ENCODE peak calls at places on chromosomes 12 and 14, in eight cellular contexts. I is ovary, A is heart left ventricle, T is IMR-90, U is body of pancreas, P is neural progenitor cell, S is tibial artery, O is AG04450. D is an unnamed sample.
A peak's percentile ranks its signal among the peaks of the same experiment; 100 is the strongest.

GRCh38 chr14:27623782-27624181 is 1025.9 kb upstream of the NOVA1 start:
- DNase-seq in T (no peak), A (no peak), O (no peak), S (no peak), U (no peak), I (no peak), P (no peak), D (no peak)

GRCh38 chr12:56723889-56724659 is 1.0 kb downstream of the NACA start:
- DNase-seq in U (peak; percentile 65), I (peak; percentile 53), O (peak; percentile 48), P (peak; percentile 39), S (peak; percentile 79), A (peak; percentile 63), T (peak; percentile 86), D (peak; percentile 59)

GRCh38 chr12:12583510-12583909 is 20.8 kb upstream of the DUSP16 start:
- DNase-seq in O (no peak), S (no peak), U (no peak), T (no peak), I (no peak), A (no peak), P (no peak), D (no peak)

GRCh38 chr14:38199768-38200167 is 7.9 kb upstream of the SSTR1 start:
- DNase-seq in U (no peak), P (no peak), A (no peak), S (no peak), T (peak; percentile 72), O (no peak), I (no peak), D (no peak)

GRCh38 chr12:75526655-75527511 is 15.5 kb upstream of the KRR1 start:
- DNase-seq in O (peak; percentile 71), S (no peak), I (no peak), U (no peak), A (no peak), T (peak; percentile 84), P (peak; percentile 55), D (peak; percentile 81)

GRCh38 chr12:4164591-4165558 is 108.7 kb upstream of the CCND2 start:
- DNase-seq in S (no peak), I (no peak), A (peak; percentile 58), T (peak; percentile 75), P (peak; percentile 66), O (peak; percentile 44), U (no peak), D (peak; percentile 93)

GRCh38 chr14:101476931-101477553 is 84.3 kb upstream of the DIO3 start:
- DNase-seq in P (peak; percentile 31), O (no peak), I (peak; percentile 24), T (no peak), U (peak; percentile 92), A (no peak), S (peak; percentile 60), D (peak; percentile 88)

GRCh38 chr12:65823481-65824313 is 586 bp upstream of the HMGA2 start:
- DNase-seq in U (peak; percentile 68), A (peak; percentile 19), T (peak; percentile 58), P (peak; percentile 84), S (peak; percentile 65), I (peak; percentile 47), O (no peak), D (peak; percentile 89)

GRCh38 chr14:21675566-21675965 is 1.9 kb upstream of the OR4E1 start:
- DNase-seq in O (no peak), I (no peak), S (no peak), T (no peak), P (no peak), U (no peak), A (no peak), D (no peak)

GRCh38 chr14:72305555-72305954 is 373.3 kb downstream of the RGS6 start:
- DNase-seq in A (no peak), I (no peak), U (no peak), O (no peak), S (no peak), P (no peak), T (no peak), D (no peak)

GRCh38 chr14:92987713-92988510 is 65.0 kb downstream of the CHGA start:
- DNase-seq in S (no peak), A (no peak), O (no peak), U (no peak), I (peak; percentile 50), T (no peak), P (no peak), D (no peak)

GRCh38 chr12:57616383-57617101 is 5.3 kb downstream of the ARHGEF25 start:
- DNase-seq in I (no peak), A (no peak), P (no peak), S (no peak), T (peak; percentile 62), O (no peak), U (no peak), D (no peak)

GRCh38 chr14:23457587-23458445 is 11.7 kb upstream of the NGDN start:
- DNase-seq in U (no peak), O (no peak), T (no peak), A (no peak), I (no peak), P (no peak), S (no peak), D (no peak)

GRCh38 chr12:28787151-28787550 is 361.9 kb upstream of the FAR2 start:
- DNase-seq in T (peak; percentile 29), I (no peak), A (no peak), S (no peak), U (no peak), P (no peak), O (no peak), D (no peak)

GRCh38 chr12:52232916-52233461 is at the start of gene KRT7:
- DNase-seq in U (peak; percentile 75), A (no peak), O (no peak), S (peak; percentile 60), I (no peak), T (no peak), P (peak; percentile 63), D (peak; percentile 85)

DNA sequence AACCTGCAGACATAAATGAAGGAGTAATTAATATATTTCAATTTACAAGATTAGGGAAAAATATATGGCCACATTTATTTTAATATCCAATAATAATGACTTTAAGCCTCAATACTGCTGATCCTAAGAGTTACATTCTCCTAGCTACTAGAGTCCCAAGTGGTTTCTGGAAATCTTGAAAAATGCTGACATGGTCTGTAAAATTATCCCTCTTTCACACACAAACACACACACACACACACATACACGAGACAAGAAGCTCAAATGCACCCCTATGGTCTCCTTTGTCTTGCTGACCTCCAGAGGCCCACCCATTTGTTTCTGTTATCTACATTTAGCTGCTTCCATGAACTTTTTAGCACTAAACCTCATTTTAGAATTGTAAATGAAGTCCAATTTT is 53.0 kb upstream of the USP15 start:
- DNase-seq in S (no peak), T (no peak), I (no peak), U (no peak), O (no peak), A (no peak), P (no peak), D (no peak)
- H3K9me3 ChIP-seq in S (peaks cover 29% of the 10 kb centered on the region), T (no peaks in the 10 kb centered on the region), I (no peaks in the 10 kb centered on the region), U (no peaks in the 10 kb centered on the region), O (no peaks in the 10 kb centered on the region), A (peaks cover 15% of the 10 kb centered on the region), P (no peaks in the 10 kb centered on the region), D (no peaks in the 10 kb centered on the region)

DNA sequence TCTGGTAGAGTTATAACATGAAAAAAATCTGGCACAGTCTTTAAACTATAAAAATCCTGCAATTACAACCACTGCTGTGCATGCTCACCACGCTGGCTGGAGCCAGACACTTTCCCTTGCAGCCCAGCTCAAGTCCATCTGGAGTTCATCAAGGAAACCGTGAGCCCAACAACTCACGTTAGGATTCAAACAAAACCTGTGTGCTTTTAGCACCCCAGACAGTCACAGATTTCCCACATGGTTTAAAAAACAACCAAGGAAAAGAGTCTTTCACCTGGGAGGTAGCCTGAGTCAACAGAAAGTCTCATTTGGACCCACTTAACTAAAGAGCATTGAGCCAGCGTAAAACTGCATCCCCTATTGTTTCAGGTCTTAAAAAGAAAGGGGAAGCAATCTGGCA is 4.7 kb downstream of the LRIG3 start:
- DNase-seq in P (peak; percentile 37), I (peak; percentile 26), U (peak; percentile 61), S (peak; percentile 70), A (peak; percentile 33), O (no peak), T (peak; percentile 71), D (peak; percentile 61)
- H3K4me3 ChIP-seq in P (peak overlapping the region; percentile 86), I (peak overlapping the region; percentile 11), U (no peak overlapping the region), S (peak overlapping the region; percentile 24), A (no peak overlapping the region), O (peak overlapping the region; percentile 75), T (peak overlapping the region; percentile 2), D (peak overlapping the region; percentile 95)

GRCh38 chr14:55864890-55865655 is 253.1 kb upstream of the PELI2 start:
- DNase-seq in O (no peak), T (no peak), P (peak; percentile 24), S (no peak), I (no peak), U (no peak), A (no peak), D (peak; percentile 72)
- TF ChIP-seq CTCF in O (peak; percentile 5), T (no peak), P (peak; percentile 41), S (no peak), I (no peak), U (no peak), A (no peak), D (peak; percentile 69)

GRCh38 chr14:95573313-95573712 is 38.5 kb downstream of the GLRX5 start:
- DNase-seq in S (no peak), T (no peak), P (no peak), I (no peak), O (no peak), U (no peak), A (no peak), D (no peak)

GRCh38 chr14:95575820-95576473 is 41.1 kb downstream of the GLRX5 start:
- DNase-seq in S (no peak), O (no peak), A (no peak), I (no peak), P (peak; percentile 20), T (no peak), U (no peak), D (peak; percentile 74)

GRCh38 chr14:95577067-95577800 is 42.4 kb downstream of the GLRX5 start:
- DNase-seq in I (no peak), U (no peak), T (no peak), S (no peak), P (no peak), O (no peak), A (no peak), D (no peak)

DNA sequence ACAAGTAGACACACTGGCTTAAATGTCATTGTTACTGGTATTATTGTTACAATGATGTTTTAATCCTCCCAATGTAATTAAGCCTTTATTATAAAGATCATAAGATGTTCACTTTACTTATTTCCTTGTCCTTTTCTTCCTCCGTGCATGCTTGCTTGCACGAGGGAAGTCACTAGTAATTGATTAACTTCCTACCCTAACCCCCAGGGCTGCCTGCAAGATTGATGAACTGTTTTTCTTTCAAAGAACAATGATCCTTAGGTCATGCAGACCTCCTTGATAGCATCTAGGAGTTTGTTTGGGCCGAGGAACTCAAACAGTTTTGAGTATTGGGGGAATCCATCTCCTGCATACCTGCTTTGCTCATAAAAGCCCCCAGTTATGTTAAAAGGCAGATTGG is 43.0 kb downstream of the GLRX5 start:
- DNase-seq in O (no peak), A (no peak), I (no peak), S (no peak), U (no peak), T (no peak), P (no peak), D (no peak)
- H3K9me3 ChIP-seq in O (no peaks in the 10 kb centered on the region), A (no peaks in the 10 kb centered on the region), I (no peaks in the 10 kb centered on the region), S (no peaks in the 10 kb centered on the region), U (no peaks in the 10 kb centered on the region), T (no peaks in the 10 kb centered on the region), P (no peaks in the 10 kb centered on the region), D (peaks cover 2% of the 10 kb centered on the region)

DNA sequence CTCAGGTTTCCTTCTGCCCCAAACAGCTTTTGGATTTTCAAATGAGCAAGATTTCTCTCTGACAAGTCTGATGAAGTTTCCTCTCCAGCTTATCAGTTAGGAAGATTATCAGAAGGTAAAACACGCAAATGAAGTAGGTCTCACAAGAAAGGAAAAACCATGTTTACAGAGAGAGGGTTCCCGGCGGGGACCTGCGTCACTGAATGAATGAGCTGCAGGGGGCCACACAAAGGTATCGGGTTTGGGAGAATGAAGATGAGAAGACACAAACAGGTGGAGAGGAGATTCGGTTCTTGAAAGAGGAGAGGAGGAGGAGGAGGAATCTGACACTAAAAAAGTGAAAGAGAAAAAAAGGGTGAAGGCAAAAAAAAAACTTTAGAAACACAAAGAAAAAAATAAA is 208.6 kb downstream of the CALM1 start:
- DNase-seq in U (no peak), T (no peak), P (peak; percentile 34), I (no peak), A (no peak), O (no peak), S (no peak), D (peak; percentile 88)
- H3K4me3 ChIP-seq in U (no peak overlapping the region), T (no peak overlapping the region), P (no peak overlapping the region), I (no peak overlapping the region), A (no peak overlapping the region), O (no peak overlapping the region), S (no peak overlapping the region), D (peak overlapping the region; percentile 37)